ENCODE peak calls at places on chromosomes 13 and 19, in ten cellular contexts. M is CD4-positive, alpha-beta T cell; C is foreskin fibroblast; O is foreskin keratinocyte; P is AG09319; Z is coronary artery; L is HL-60; H is thoracic aorta; B is K562; F is neural progenitor cell. D is an unnamed sample.

GRCh38 chr13:48028066-48028465 is 9.5 kb upstream of the NUDT15 start:
- DNase-seq in F (no peak), M (no peak), P (no peak), Z (no peak), L (no peak), B (no peak), C (no peak), H (no peak), O (no peak), D (no peak)

GRCh38 chr13:23570099-23570926 is at the start of gene TNFRSF19:
- DNase-seq in C (peak; percentile 84), L (no peak), M (no peak), O (peak; percentile 29), H (no peak), P (no peak), F (peak; percentile 75), Z (no peak), B (peak; percentile 45), D (no peak)

GRCh38 chr13:27005556-27005955 is 166.1 kb downstream of the USP12 start:
- DNase-seq in P (no peak), H (no peak), Z (no peak), L (no peak), F (peak; percentile 23), C (no peak), B (no peak), M (no peak), O (no peak), D (no peak)

GRCh38 chr13:41981961-41982723 is 21.2 kb upstream of the VWA8 start:
- DNase-seq in C (peak; percentile 69), P (no peak), F (no peak), B (no peak), O (peak; percentile 27), L (no peak), M (no peak), Z (no peak), H (no peak), D (no peak)

GRCh38 chr19:29717051-29717450 is 2.0 kb upstream of the C19orf12 start:
- DNase-seq in H (no peak), B (no peak), Z (no peak), P (no peak), C (no peak), M (no peak), O (no peak), F (no peak), L (no peak), D (no peak)

GRCh38 chr19:11041966-11042627 is 47.2 kb upstream of the LDLR start:
- DNase-seq in F (no peak), B (no peak), Z (no peak), H (no peak), C (no peak), M (no peak), O (no peak), L (no peak), P (no peak), D (no peak)

GRCh38 chr19:49331616-49332055 is 3.6 kb upstream of the CD37 start:
- DNase-seq in O (peak; percentile 20), F (peak; percentile 64), B (peak; percentile 72), P (no peak), Z (peak; percentile 57), H (no peak), M (peak; percentile 33), L (peak; percentile 37), C (peak; percentile 64), D (no peak)

GRCh38 chr19:42420055-42420544 is 7.1 kb downstream of the LIPE start:
- DNase-seq in C (peak; percentile 72), B (peak; percentile 82), Z (no peak), M (peak; percentile 74), H (no peak), L (peak; percentile 47), F (peak; percentile 66), O (peak; percentile 94), P (no peak), D (peak; percentile 61)

GRCh38 chr13:111893607-111894443 is 173.1 kb upstream of the SOX1 start:
- DNase-seq in H (no peak), B (no peak), F (peak; percentile 73), C (no peak), M (no peak), O (no peak), L (no peak), P (no peak), Z (peak; percentile 41), D (no peak)

GRCh38 chr13:29933401-29933800 is 83.0 kb upstream of the UBL3 start:
- DNase-seq in C (no peak), L (no peak), Z (no peak), B (no peak), P (no peak), M (no peak), O (no peak), H (no peak), F (no peak), D (no peak)

GRCh38 chr13:97810152-97810551 is 143.3 kb upstream of the IPO5 start:
- DNase-seq in B (no peak), Z (no peak), P (no peak), L (no peak), O (no peak), H (no peak), F (peak; percentile 15), M (no peak), C (peak; percentile 50), D (no peak)

GRCh38 chr13:39037880-39038568 is at the start of the genes NHLRC3 and PROSER1:
- DNase-seq in C (peak; percentile 95), H (peak; percentile 87), B (peak; percentile 86), L (peak; percentile 81), O (peak; percentile 89), F (peak; percentile 94), P (peak; percentile 88), M (peak; percentile 73), Z (peak; percentile 95), D (peak; percentile 73)

GRCh38 chr13:46173656-46174055 is 8.3 kb downstream of the LCP1 start:
- DNase-seq in H (no peak), F (no peak), Z (no peak), O (no peak), B (no peak), L (peak; percentile 44), P (no peak), C (no peak), M (no peak), D (no peak)

GRCh38 chr13:52969373-52969772 is 59.2 kb upstream of the OLFM4 start:
- DNase-seq in L (no peak), Z (no peak), F (no peak), C (no peak), B (no peak), H (no peak), O (no peak), P (no peak), M (no peak), D (no peak)

GRCh38 chr19:5897189-5897969 is 6.2 kb downstream of the NDUFA11 start:
- DNase-seq in O (no peak), C (no peak), M (no peak), H (no peak), Z (no peak), P (no peak), B (no peak), L (no peak), F (no peak), D (no peak)
- TF ChIP-seq CTCF in O (peak; percentile 35), C (no peak), M (no peak), H (no peak), Z (no peak), P (no peak), B (peak; percentile 42), L (no peak), F (peak; percentile 21), D (no peak)

DNA sequence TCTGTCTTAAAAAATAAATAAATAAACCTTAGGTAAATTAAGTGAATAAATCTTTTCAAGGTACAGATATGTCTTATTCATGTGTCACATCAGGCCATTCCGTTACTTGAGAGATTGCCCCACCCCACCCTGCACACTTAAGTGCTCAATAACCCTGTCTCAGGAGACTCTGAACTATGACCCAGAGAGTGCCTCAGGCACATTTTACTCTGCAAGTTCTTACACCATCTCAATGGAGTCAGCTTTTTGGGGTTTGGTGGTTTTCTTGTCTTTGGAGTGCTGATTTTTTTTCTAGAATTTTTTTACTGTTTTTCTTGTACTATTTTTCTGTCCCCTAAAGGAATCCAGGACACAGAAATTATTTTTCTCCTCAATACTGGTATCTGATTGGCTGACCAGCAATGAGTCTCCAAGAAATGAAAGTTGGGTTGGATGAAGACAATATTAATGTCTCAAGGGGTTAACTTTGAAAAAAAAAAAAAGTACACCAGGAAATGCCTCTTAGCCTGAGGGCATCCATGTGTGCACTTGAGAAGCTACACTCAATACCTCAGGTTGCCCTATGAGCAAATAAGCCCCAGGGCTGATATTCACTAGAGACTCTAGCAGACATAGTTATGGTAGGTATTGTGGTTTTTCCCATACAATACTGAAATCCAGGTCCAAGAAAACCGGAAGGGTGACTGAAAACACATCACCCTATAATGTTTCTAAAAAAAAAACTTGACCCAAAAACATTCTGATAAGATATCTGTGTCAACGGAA is 114.6 kb upstream of the ZNF91 start:
- DNase-seq in P (no peak), M (no peak), Z (no peak), B (no peak), H (no peak), O (peak; percentile 87), L (no peak), F (no peak), C (no peak), D (no peak)
- TF ChIP-seq CTCF in P (no peak), M (no peak), Z (no peak), B (no peak), H (no peak), O (no peak), L (no peak), F (no peak), C (no peak), D (no peak)

DNA sequence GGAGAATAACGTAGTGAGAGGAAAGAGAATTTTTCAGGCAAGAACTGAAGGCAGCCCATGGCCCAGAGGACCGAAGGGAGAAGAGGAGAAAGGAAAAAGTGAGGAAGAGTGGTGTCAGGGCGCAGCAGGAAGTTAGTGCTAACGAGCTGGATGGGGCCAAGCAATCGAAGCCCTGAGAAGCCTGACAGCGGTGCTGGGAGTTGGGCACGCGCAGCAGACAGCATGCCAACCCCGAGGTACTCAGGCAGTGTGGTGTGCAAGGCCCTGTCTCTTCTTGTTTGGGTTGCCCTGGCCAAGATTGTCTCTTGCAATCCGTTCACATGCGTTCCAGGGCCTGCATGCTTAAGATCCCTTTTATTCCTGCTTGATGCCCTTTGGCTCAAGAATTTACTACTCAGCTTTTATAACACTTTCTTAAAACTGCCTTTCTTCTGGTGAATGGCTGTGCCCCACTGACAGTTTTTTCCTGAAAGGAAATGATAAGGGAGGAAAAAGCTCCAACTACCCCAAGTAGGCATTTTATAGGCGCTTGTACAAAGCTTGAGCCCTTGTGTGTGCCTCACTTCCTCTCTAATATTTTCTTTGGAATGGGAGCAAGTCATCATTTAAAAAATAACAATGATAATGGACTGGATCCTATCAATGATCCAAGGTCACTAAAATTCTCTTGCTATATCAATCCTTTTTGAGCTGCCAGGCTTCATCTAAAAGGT is 115.4 kb downstream of the FLT1 start:
- DNase-seq in Z (no peak), M (no peak), B (no peak), O (no peak), F (no peak), L (no peak), C (no peak), H (no peak), P (no peak), D (no peak)
- TF ChIP-seq CTCF in Z (no peak), M (no peak), B (no peak), O (no peak), F (no peak), L (no peak), C (no peak), H (no peak), P (no peak), D (no peak)

DNA sequence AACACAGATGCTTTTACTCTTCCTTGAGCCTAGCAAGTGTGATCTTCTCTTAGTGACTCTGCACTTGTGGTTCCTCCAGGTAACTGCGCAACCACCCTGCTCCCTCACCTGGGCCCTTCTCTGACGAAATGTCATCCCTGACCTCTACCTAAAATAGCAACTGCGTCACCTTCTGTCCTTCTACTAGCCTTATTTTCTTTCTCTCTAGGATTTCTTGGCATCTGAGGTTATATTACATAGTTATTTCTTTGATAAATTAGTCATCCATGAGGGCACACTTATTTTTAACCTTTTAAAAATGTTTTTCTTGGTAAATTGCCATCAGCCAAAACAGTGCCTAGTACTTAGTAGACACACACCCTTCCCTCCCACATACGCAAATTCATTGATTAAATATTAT is 355.5 kb downstream of the ENOX1 start:
- DNase-seq in H (no peak), B (no peak), C (peak; percentile 2), L (no peak), O (no peak), F (no peak), P (no peak), Z (no peak), M (no peak), D (no peak)
- TF ChIP-seq CTCF in H (no peak), B (no peak), C (no peak), L (no peak), O (no peak), F (no peak), P (no peak), Z (no peak), M (no peak), D (no peak)

D was measured in activated B cell treated with CpG ODN at 0.5 μM for 24 hours.